ENCODE peak calls at places on chromosomes 2 and 18, in nine cellular contexts. Z, E, V, W, S, R, Y, A and K are unnamed samples.

GRCh38 chr2:162333968-162334367 is 10.0 kb upstream of the GCA start:
- DNase-seq in A (no peak), Y (no peak), Z (peak), E (peak), R (no peak), W (peak), V (peak), S (no peak), K (no peak)

GRCh38 chr2:112162341-112162740 is 24.2 kb downstream of the FBLN7 start:
- DNase-seq in Y (no peak), R (no peak), W (no peak), S (no peak), V (no peak), Z (no peak), E (no peak), A (no peak), K (no peak)

GRCh38 chr2:133475610-133476009 is 92.7 kb downstream of the NCKAP5 start:
- DNase-seq in Z (no peak), Y (no peak), E (no peak), S (no peak), V (no peak), A (no peak), W (no peak), R (no peak), K (no peak)

GRCh38 chr2:174336403-174337336 is 1.9 kb downstream of the SP9 start:
- DNase-seq in R (no peak), W (no peak), S (no peak), A (peak), V (no peak), E (peak), Z (no peak), Y (no peak), K (no peak)

GRCh38 chr2:96762529-96763253 is 2.0 kb downstream of the CNNM4 start:
- DNase-seq in S (peak), R (no peak), Z (peak), Y (no peak), E (no peak), V (no peak), W (peak), A (no peak), K (peak)

GRCh38 chr2:101762451-101763171 is 65.1 kb downstream of the MAP4K4 start:
- DNase-seq in R (no peak), V (no peak), S (no peak), A (no peak), W (no peak), Z (no peak), Y (no peak), E (no peak), K (no peak)

GRCh38 chr2:28621172-28622100 is 125.6 kb downstream of the PLB1 start:
- DNase-seq in W (peak), V (peak), A (peak), Z (peak), S (peak), Y (no peak), R (peak), E (peak), K (peak)

GRCh38 chr18:55421612-55422381 is 166.2 kb downstream of the TCF4 start:
- DNase-seq in E (no peak), Z (peak), R (no peak), V (no peak), A (no peak), W (peak), Y (no peak), S (no peak), K (no peak)

GRCh38 chr2:165933211-165933610 is 20.4 kb downstream of the TTC21B start:
- DNase-seq in S (no peak), A (no peak), W (no peak), V (no peak), Y (no peak), E (no peak), Z (no peak), R (no peak), K (no peak)

GRCh38 chr2:182655750-182656149 is 60.3 kb upstream of the DNAJC10 start:
- DNase-seq in Y (no peak), W (no peak), S (no peak), R (no peak), Z (no peak), A (no peak), V (no peak), E (no peak), K (no peak)

GRCh38 chr2:88307817-88308216 is 137.7 kb downstream of the THNSL2 start:
- DNase-seq in W (no peak), Y (no peak), Z (no peak), R (no peak), S (no peak), V (peak), A (no peak), E (no peak), K (no peak)

GRCh38 chr2:45612741-45613140 is 1.7 kb upstream of the SRBD1 start:
- DNase-seq in E (no peak), Z (peak), R (no peak), A (no peak), Y (no peak), W (peak), V (peak), S (no peak), K (no peak)

GRCh38 chr18:5197461-5197860 is 404 bp upstream of the AKAIN1 start:
- DNase-seq in S (no peak), Y (no peak), V (no peak), W (no peak), Z (no peak), E (no peak), R (no peak), A (no peak), K (no peak)

GRCh38 chr18:1003499-1003898 is 98.8 kb downstream of the ADCYAP1 start:
- DNase-seq in Y (no peak), V (no peak), S (no peak), R (no peak), Z (no peak), E (no peak), W (no peak), A (no peak), K (no peak)

GRCh38 chr2:119914266-119914665 is 98.6 kb upstream of the EPB41L5 start:
- DNase-seq in R (no peak), S (no peak), Y (no peak), Z (peak), V (peak), W (peak), A (no peak), E (no peak), K (no peak)

GRCh38 chr2:183010112-183010511 is 28.1 kb downstream of the NCKAP1 start:
- DNase-seq in W (peak), A (no peak), R (peak), E (no peak), Y (no peak), V (peak), Z (peak), S (no peak), K (peak)

GRCh38 chr2:56040189-56040588 is 116.6 kb upstream of the EFEMP1 start:
- DNase-seq in E (no peak), Z (no peak), R (no peak), A (no peak), Y (no peak), S (no peak), V (no peak), W (no peak), K (no peak)

GRCh38 chr18:42414756-42415454 is 459.9 kb downstream of the PIK3C3 start:
- DNase-seq in W (peak), S (no peak), Z (peak), Y (no peak), R (no peak), V (peak), A (no peak), E (no peak), K (no peak)

GRCh38 chr2:191650896-191651773 is 26.8 kb upstream of the NABP1 start:
- DNase-seq in V (no peak), Z (no peak), E (no peak), S (no peak), W (no peak), Y (no peak), R (no peak), A (no peak), K (no peak)

GRCh38 chr2:175690113-175690716 is 311.9 kb downstream of the LNPK start:
- DNase-seq in S (no peak), R (peak), W (peak), Z (peak), E (peak), V (peak), A (peak), Y (no peak), K (no peak)

GRCh38 chr2:237096911-237097310 is 11.2 kb downstream of the COPS8 start:
- DNase-seq in Z (peak), R (peak), W (peak), Y (no peak), V (peak), A (no peak), S (no peak), E (no peak), K (no peak)

GRCh38 chr2:191740016-191740419 is 62.1 kb downstream of the NABP1 start:
- DNase-seq in R (no peak), S (no peak), A (no peak), Y (no peak), V (peak), W (no peak), E (no peak), Z (no peak), K (no peak)

GRCh38 chr18:5295231-5295920 is at the start of gene ZBTB14:
- DNase-seq in E (peak), A (peak), S (peak), V (peak), Y (peak), R (peak), Z (peak), W (peak), K (peak)

GRCh38 chr2:4445821-4446220 is 742.4 kb downstream of the DCDC2C start:
- DNase-seq in V (no peak), Y (no peak), E (no peak), W (no peak), S (no peak), A (no peak), R (no peak), Z (no peak), K (no peak)

DNA sequence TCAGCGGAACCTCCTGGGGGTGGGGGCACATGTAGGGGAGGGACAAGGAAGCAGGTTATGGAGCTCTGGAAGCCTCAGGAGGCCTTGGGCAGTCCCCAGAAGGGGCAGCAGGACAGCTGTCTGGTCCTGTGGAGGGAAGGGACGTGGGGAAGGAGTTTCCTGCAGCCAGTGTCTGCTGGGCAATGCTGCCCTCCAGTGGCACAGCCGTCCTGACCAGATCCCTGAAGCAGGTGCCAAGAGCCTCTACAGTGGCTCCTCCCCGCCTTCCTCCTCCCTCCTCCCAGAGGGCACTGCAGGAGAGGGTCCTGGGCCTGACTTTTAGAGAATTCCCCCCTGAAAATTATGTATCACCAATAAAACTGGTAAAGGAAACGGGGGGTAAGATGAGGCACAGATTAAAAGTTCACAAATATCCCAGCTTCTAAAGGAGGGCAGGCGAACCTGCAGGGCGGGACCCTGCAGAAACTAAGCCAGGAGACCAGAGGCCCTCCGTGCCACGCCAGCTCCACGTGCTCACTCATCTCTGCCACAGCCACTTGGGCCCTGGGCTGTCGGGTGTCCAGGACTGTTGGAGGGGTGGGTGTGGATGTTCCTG is 258.5 kb downstream of the TWIST2 start:
- DNase-seq in R (peak), Z (peak), Y (no peak), S (no peak), V (peak), W (peak), A (no peak), E (peak), K (peak)
- TF ChIP-seq CTCF in R (peak), Z (peak), Y (no peak), S (peak), V (peak), W (peak), A (peak), E (peak), K (peak)

GRCh38 chr2:105888625-105889024 is 143.9 kb downstream of the NCK2 start:
- DNase-seq in E (no peak), W (no peak), S (no peak), A (no peak), Y (no peak), V (peak), Z (no peak), R (no peak), K (no peak)
- TF ChIP-seq CTCF in E (no peak), W (peak), S (no peak), A (no peak), Y (no peak), V (peak), Z (no peak), R (no peak), K (peak)

DNA sequence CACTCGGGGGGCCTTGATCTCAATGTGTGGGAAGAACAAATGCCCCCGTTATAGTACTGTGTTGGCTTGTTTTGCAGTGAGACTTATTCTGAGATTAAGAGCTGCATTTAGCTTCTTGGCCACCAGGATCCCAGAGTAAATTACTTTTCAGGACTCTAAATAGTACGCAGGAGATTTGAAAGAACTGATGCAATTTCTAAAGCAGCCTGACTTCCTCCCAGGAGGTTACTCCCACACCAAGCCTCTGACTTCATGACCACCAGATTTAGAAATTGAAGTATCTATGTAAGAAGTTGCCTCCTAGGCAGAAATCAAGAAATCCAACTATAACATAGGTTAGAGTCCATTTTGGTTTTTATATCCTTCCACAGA is 67.0 kb downstream of the FEZ2 start:
- DNase-seq in R (no peak), W (peak), S (no peak), A (no peak), E (no peak), Y (no peak), Z (peak), V (peak), K (no peak)
- TF ChIP-seq CTCF in R (no peak), W (peak), S (no peak), A (peak), E (no peak), Y (no peak), Z (peak), V (peak), K (no peak)

GRCh38 chr2:69815717-69816116 is 13.7 kb upstream of the GMCL1 start:
- DNase-seq in Z (no peak), S (no peak), V (no peak), A (no peak), R (no peak), E (no peak), Y (no peak), W (no peak), K (no peak)
- TF ChIP-seq CTCF in Z (no peak), S (no peak), V (no peak), A (no peak), R (no peak), E (no peak), Y (no peak), W (no peak), K (no peak)

GRCh38 chr2:148719941-148720436 is 75.4 kb downstream of the EPC2 start:
- DNase-seq in Y (no peak), R (no peak), V (no peak), W (peak), S (no peak), A (no peak), E (no peak), Z (peak), K (no peak)
- TF ChIP-seq CTCF in Y (no peak), R (no peak), V (no peak), W (no peak), S (no peak), A (no peak), E (no peak), Z (no peak), K (no peak)

DNA sequence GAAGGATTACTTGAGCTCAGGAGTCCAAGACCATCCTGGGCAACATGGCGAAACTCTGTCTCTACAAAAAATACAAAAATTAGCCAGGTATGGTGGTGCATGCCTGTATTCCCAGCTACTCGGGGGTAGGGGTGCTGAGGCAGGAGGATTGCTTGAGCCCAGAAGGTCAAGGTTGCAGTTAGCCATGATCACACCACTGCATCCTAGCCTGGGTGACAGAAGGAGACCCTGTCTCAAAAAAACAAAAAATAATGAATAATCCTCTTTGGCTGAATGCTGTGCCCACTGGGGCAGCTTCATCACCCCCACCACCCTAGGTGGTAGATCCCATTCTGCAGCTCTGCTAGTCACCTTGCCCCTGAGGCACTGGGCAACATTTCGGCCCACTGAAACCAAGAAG is 109.4 kb downstream of the ZFP36L2 start:
- DNase-seq in A (no peak), S (no peak), Z (no peak), W (no peak), E (no peak), Y (no peak), R (no peak), V (no peak), K (no peak)
- TF ChIP-seq CTCF in A (no peak), S (no peak), Z (no peak), W (no peak), E (no peak), Y (no peak), R (no peak), V (no peak), K (no peak)

DNA sequence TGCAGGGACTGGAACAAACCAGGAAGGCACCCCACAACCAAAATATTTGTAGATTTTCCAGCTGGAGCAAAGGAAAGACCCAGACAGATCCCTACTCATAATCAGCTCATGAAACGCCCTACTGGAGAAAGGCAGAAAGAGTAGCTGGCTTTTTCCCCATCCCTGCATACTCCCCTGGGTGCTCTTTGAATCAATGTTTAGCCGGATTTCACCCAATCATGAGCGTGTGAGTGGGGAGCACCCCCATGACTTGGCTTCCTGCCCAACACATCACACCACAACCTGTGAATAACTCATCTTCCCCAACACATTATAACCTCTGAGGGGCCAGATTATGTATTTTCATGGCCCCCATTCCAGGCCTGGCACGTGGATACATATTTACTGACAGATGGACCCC is 35.1 kb upstream of the SLC14A1 start:
- DNase-seq in S (no peak), V (peak), Z (no peak), Y (no peak), E (peak), R (no peak), A (no peak), W (no peak), K (no peak)
- TF ChIP-seq CTCF in S (no peak), V (peak), Z (no peak), Y (no peak), E (no peak), R (no peak), A (no peak), W (no peak), K (no peak)

GRCh38 chr18:64017870-64018269 is 48.0 kb downstream of the SERPINB8 start:
- DNase-seq in A (no peak), S (no peak), W (peak), E (no peak), Y (no peak), Z (peak), R (no peak), V (peak), K (no peak)
- TF ChIP-seq CTCF in A (peak), S (peak), W (peak), E (peak), Y (no peak), Z (peak), R (peak), V (peak), K (no peak)